ENCODE peak calls at places on chromosomes 13 and 19, in seven cellular contexts. V, H, I, T, X, A and B are unnamed samples.

GRCh38 chr19:7833225-7834156 is 3.5 kb downstream of the EVI5L start:
- DNase-seq in V (peak), H (peak), I (no peak), T (no peak), X (no peak), A (no peak), B (no peak)

GRCh38 chr19:33388231-33388816 is 14.8 kb downstream of the CEBPG start:
- DNase-seq in V (no peak), H (no peak), I (no peak), T (no peak), X (no peak), A (no peak), B (no peak)

GRCh38 chr19:18743281-18743825 is 47.8 kb downstream of the COMP start:
- DNase-seq in V (no peak), H (no peak), I (no peak), T (peak), X (peak), A (no peak), B (no peak)

GRCh38 chr13:99356216-99357089 is 49.3 kb upstream of the GPR183 start:
- DNase-seq in V (no peak), H (peak), I (no peak), T (no peak), X (no peak), A (no peak), B (no peak)

GRCh38 chr19:2167896-2168618 is 4.3 kb downstream of the DOT1L start:
- DNase-seq in V (no peak), H (peak), I (no peak), T (no peak), X (no peak), A (no peak), B (no peak)

GRCh38 chr19:46376241-46377153 is 29.6 kb downstream of the PPP5C start:
- DNase-seq in V (no peak), H (no peak), I (no peak), T (no peak), X (no peak), A (no peak), B (no peak)

GRCh38 chr13:111650626-111651025 is 330.2 kb downstream of the TEX29 start:
- DNase-seq in V (no peak), H (no peak), I (no peak), T (no peak), X (no peak), A (no peak), B (no peak)

GRCh38 chr13:48818495-48818961 is 157.2 kb upstream of the FNDC3A start:
- DNase-seq in V (no peak), H (peak), I (no peak), T (peak), X (peak), A (peak), B (no peak)

GRCh38 chr19:4971424-4971793 is 2.5 kb downstream of the KDM4B start:
- DNase-seq in V (no peak), H (no peak), I (no peak), T (no peak), X (peak), A (no peak), B (no peak)

GRCh38 chr13:59666504-59666903 is 497.2 kb downstream of the DIAPH3 start:
- DNase-seq in V (no peak), H (peak), I (no peak), T (no peak), X (no peak), A (no peak), B (no peak)

GRCh38 chr19:41570639-41571112 is 5.3 kb upstream of the CEACAM21 start:
- DNase-seq in V (peak), H (peak), I (peak), T (peak), X (peak), A (peak), B (no peak)

GRCh38 chr19:43809762-43810696 is 7.8 kb upstream of the LYPD5 start:
- DNase-seq in V (no peak), H (peak), I (no peak), T (peak), X (no peak), A (peak), B (peak)

GRCh38 chr13:96052655-96053002 is 572 bp downstream of the UGGT2 start:
- DNase-seq in V (peak), H (peak), I (no peak), T (peak), X (no peak), A (no peak), B (no peak)

GRCh38 chr19:56348289-56348877 is 33.7 kb upstream of the ZSCAN5A start:
- DNase-seq in V (no peak), H (peak), I (no peak), T (no peak), X (peak), A (no peak), B (no peak)